ENCODE peak calls at places on chromosomes 5 and 9, in four cellular contexts. U, T, G and S are unnamed samples.

GRCh38 chr5:82985763-82986162 is 91.4 kb downstream of the TMEM167A start:
- ATAC-seq in T (no peak), U (no peak), G (no peak), S (no peak)

GRCh38 chr5:57429513-57430120 is 53.0 kb downstream of the ACTBL2 start:
- ATAC-seq in U (no peak), G (no peak), T (no peak), S (no peak)

GRCh38 chr5:32595118-32595517 is 9.8 kb downstream of the SUB1 start:
- ATAC-seq in U (no peak), G (peak), T (no peak), S (no peak)

GRCh38 chr9:14313378-14313940 is 482 bp downstream of the NFIB start:
- ATAC-seq in G (no peak), T (no peak), U (peak), S (no peak)

GRCh38 chr9:89274838-89275237 is 36.2 kb upstream of the CKS2 start:
- ATAC-seq in T (no peak), U (no peak), G (no peak), S (no peak)

GRCh38 chr5:181138258-181138657 is 7.3 kb upstream of the OR2V1 start:
- ATAC-seq in U (peak), G (peak), T (no peak), S (no peak)

GRCh38 chr5:95647331-95647659 is 718 bp downstream of the RFESD start:
- ATAC-seq in G (peak), T (no peak), U (peak), S (no peak)

GRCh38 chr5:115363879-115364278 is 67.4 kb upstream of the CCDC112 start:
- ATAC-seq in U (no peak), G (no peak), T (no peak), S (no peak)

GRCh38 chr5:16565118-16565517 is 51.7 kb downstream of the RETREG1 start:
- ATAC-seq in U (no peak), T (no peak), G (no peak), S (no peak)

GRCh38 chr5:173302546-173303155 is 25.6 kb downstream of the STC2 start:
- ATAC-seq in T (no peak), G (no peak), U (peak), S (no peak)

GRCh38 chr9:123287639-123288038 is 19.3 kb upstream of the STRBP start:
- ATAC-seq in T (no peak), G (peak), U (no peak), S (no peak)

GRCh38 chr5:61306531-61307195 is 25.4 kb upstream of the ZSWIM6 start:
- ATAC-seq in U (no peak), G (peak), T (no peak), S (no peak)

GRCh38 chr5:2502970-2503594 is 248.4 kb downstream of the IRX2 start:
- ATAC-seq in T (no peak), G (no peak), U (no peak), S (no peak)

GRCh38 chr5:83877911-83878706 is 157.5 kb upstream of the HAPLN1 start:
- ATAC-seq in T (no peak), G (no peak), U (no peak), S (no peak)

GRCh38 chr9:81535542-81536241 is 153.7 kb downstream of the TLE1 start:
- ATAC-seq in G (no peak), U (no peak), T (no peak), S (no peak)

GRCh38 chr9:129712595-129713524 is 40.0 kb downstream of the PTGES start:
- ATAC-seq in G (no peak), U (no peak), T (no peak), S (no peak)

GRCh38 chr5:1666812-1667588 is 132.6 kb downstream of the MRPL36 start:
- ATAC-seq in U (peak), G (peak), T (no peak), S (peak)

GRCh38 chr5:172878585-172879433 is 44.8 kb downstream of the ERGIC1 start:
- ATAC-seq in U (no peak), T (no peak), G (no peak), S (peak)

GRCh38 chr5:79529110-79529509 is 15.2 kb upstream of the HOMER1 start:
- ATAC-seq in U (no peak), T (no peak), G (no peak), S (no peak)

GRCh38 chr9:28234899-28235277 is 661.6 kb upstream of the C9orf72 start:
- ATAC-seq in U (no peak), T (no peak), G (no peak), S (no peak)

GRCh38 chr9:126144215-126144614 is 182.4 kb upstream of the MVB12B start:
- ATAC-seq in G (no peak), T (no peak), U (no peak), S (no peak)

GRCh38 chr9:133171161-133171955 is 7.6 kb upstream of the GBGT1 start:
- ATAC-seq in G (peak), T (peak), U (no peak), S (no peak)

GRCh38 chr9:119195521-119195920 is 173.7 kb downstream of the BRINP1 start:
- ATAC-seq in U (no peak), G (no peak), T (no peak), S (no peak)

GRCh38 chr9:120438111-120438510 is 141.9 kb downstream of the CDK5RAP2 start:
- ATAC-seq in G (no peak), U (no peak), T (no peak), S (no peak)

GRCh38 chr5:34509392-34509791 is 146.7 kb upstream of the RAI14 start:
- ATAC-seq in T (no peak), G (no peak), U (no peak), S (no peak)

GRCh38 chr9:14270358-14271077 is 43.4 kb downstream of the NFIB start:
- ATAC-seq in G (no peak), T (no peak), U (no peak), S (peak)

GRCh38 chr5:132782101-132782500 is 5.1 kb upstream of the SEPTIN8 start:
- ATAC-seq in G (no peak), U (no peak), T (no peak), S (no peak)

GRCh38 chr9:135793221-135794056 is 91.5 kb downstream of the KCNT1 start:
- ATAC-seq in G (no peak), T (no peak), U (no peak), S (no peak)
- TF ChIP-seq POLR2A in G (no peak), T (no peak), U (no peak), S (no peak)

GRCh38 chr5:151602806-151603205 is 11.7 kb upstream of the FAT2 start:
- ATAC-seq in G (no peak), U (no peak), T (no peak), S (no peak)
- TF ChIP-seq POLR2AphosphoS5 in G (no peak), U (no peak), T (no peak), S (no peak)

GRCh38 chr5:54874337-54875021 is 110.9 kb downstream of the ESM1 start:
- ATAC-seq in G (no peak), U (no peak), T (no peak), S (no peak)
- H3K4me3 ChIP-seq in G (no peak), U (no peak), T (no peak), S (no peak)

GRCh38 chr5:157142317-157143126 is at the start of gene MED7:
- ATAC-seq in G (peak), T (peak), U (peak), S (peak)
- TF ChIP-seq POLR2A in G (peak), T (peak), U (peak), S (peak)

GRCh38 chr9:114887963-114888362 is 42.4 kb downstream of the TNFSF8 start:
- ATAC-seq in T (no peak), U (no peak), G (no peak), S (no peak)

GRCh38 chr9:114893221-114893620 is 37.2 kb downstream of the TNFSF8 start:
- ATAC-seq in T (no peak), G (peak), U (no peak), S (no peak)

GRCh38 chr9:114888599-114888998 is 41.8 kb downstream of the TNFSF8 start:
- ATAC-seq in T (no peak), G (no peak), U (no peak), S (no peak)

GRCh38 chr9:114893622-114894021 is 36.8 kb downstream of the TNFSF8 start:
- ATAC-seq in G (no peak), U (no peak), T (no peak), S (no peak)

DNA sequence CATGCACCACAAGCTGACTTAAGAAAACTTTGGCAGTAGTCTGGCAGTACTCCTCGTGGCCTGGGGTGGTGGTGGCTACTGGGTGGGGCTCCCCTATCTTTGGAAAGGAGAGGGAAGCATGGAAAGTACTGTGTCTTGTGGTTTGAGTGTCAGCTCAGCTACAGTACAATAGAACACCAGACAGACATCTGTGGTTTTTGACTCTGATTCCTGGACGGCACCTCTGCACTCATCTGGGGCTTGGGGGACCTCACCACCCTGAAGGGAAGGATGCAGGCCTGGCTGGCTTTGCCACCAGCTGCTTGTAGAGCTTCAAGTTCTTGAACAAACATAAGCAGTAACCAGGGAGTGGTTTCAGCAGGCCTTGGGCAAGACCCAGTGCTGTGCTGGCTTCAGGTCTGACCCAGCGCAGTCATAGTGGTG is 40.6 kb downstream of the TNFSF8 start:
- ATAC-seq in U (no peak), G (no peak), T (peak), S (peak)
- TF ChIP-seq POLR2AphosphoS5 in U (no peak), G (no peak), T (no peak), S (no peak)